ENCODE peak calls at places on chromosome 18, in seven cellular contexts. A, Z, J, I, G, Y and R are unnamed samples.
A peak's percentile ranks its signal among the peaks of the same experiment; 100 is the strongest.

GRCh38 chr18:53797998-53798397 is 426.5 kb downstream of the MBD2 start:
- DNase-seq in J (no peak), A (no peak), Z (no peak), I (no peak), G (peak; percentile 43), Y (no peak), R (no peak)

GRCh38 chr18:49431563-49431962 is 28.9 kb downstream of the DYM start:
- DNase-seq in G (no peak), A (no peak), I (no peak), J (peak; percentile 40), Z (no peak), Y (no peak), R (no peak)

GRCh38 chr18:56869189-56869777 is 218.1 kb downstream of the WDR7 start:
- DNase-seq in I (peak; percentile 18), Y (no peak), G (no peak), J (peak; percentile 73), A (no peak), Z (peak; percentile 66), R (no peak)

GRCh38 chr18:60755134-60755533 is 382.6 kb upstream of the MC4R start:
- DNase-seq in Z (no peak), Y (no peak), A (no peak), I (no peak), G (no peak), J (no peak), R (no peak)

GRCh38 chr18:28158083-28158581 is 18.8 kb downstream of the CDH2 start:
- DNase-seq in Y (peak; percentile 35), Z (no peak), A (no peak), I (no peak), G (no peak), J (peak; percentile 30), R (no peak)

GRCh38 chr18:62131305-62131909 is 55.4 kb downstream of the PIGN start:
- DNase-seq in I (peak; percentile 57), Y (peak; percentile 48), G (peak; percentile 52), J (peak; percentile 76), A (peak; percentile 46), Z (peak; percentile 50), R (no peak)

GRCh38 chr18:25352629-25353005 is 651 bp upstream of the ZNF521 start:
- DNase-seq in A (no peak), I (no peak), J (no peak), G (no peak), Z (no peak), Y (no peak), R (no peak)

GRCh38 chr18:75551071-75551470 is 123.6 kb upstream of the SMIM21 start:
- DNase-seq in J (no peak), I (peak; percentile 13), Z (no peak), Y (no peak), G (no peak), A (no peak), R (no peak)

GRCh38 chr18:76378526-76379215 is 116.4 kb downstream of the ZNF516 start:
- DNase-seq in G (no peak), Z (no peak), J (no peak), I (no peak), Y (no peak), A (no peak), R (no peak)

GRCh38 chr18:67618061-67618460 is 101.5 kb upstream of the DSEL start:
- DNase-seq in Y (no peak), G (no peak), J (no peak), A (no peak), Z (no peak), I (no peak), R (no peak)

GRCh38 chr18:39380186-39380714 is 1814.7 kb upstream of the CELF4 start:
- DNase-seq in G (no peak), J (no peak), A (no peak), I (no peak), Y (no peak), Z (no peak), R (no peak)

GRCh38 chr18:37778417-37779165 is 213.0 kb upstream of the CELF4 start:
- DNase-seq in Z (peak; percentile 44), Y (peak; percentile 64), I (peak; percentile 73), A (peak; percentile 16), G (peak; percentile 43), J (no peak), R (peak; percentile 61)

GRCh38 chr18:34754300-34754699 is 44.2 kb downstream of the DTNA start:
- DNase-seq in J (no peak), I (no peak), A (no peak), Z (no peak), Y (no peak), G (no peak), R (no peak)

GRCh38 chr18:7164610-7165009 is 47.0 kb upstream of the LAMA1 start:
- DNase-seq in A (no peak), J (peak; percentile 15), G (no peak), I (no peak), Z (peak; percentile 26), Y (peak; percentile 29), R (no peak)

GRCh38 chr18:67669993-67670671 is 153.6 kb upstream of the DSEL start:
- DNase-seq in Y (no peak), Z (no peak), A (no peak), G (no peak), I (no peak), J (peak; percentile 98), R (no peak)

GRCh38 chr18:76573325-76574025 is 78.4 kb upstream of the ZNF516 start:
- DNase-seq in G (no peak), Z (peak; percentile 15), A (peak; percentile 40), J (peak; percentile 80), Y (no peak), I (no peak), R (no peak)

GRCh38 chr18:43744960-43745740 is 467.9 kb upstream of the SYT4 start:
- DNase-seq in G (no peak), Y (no peak), A (no peak), Z (no peak), I (no peak), J (no peak), R (no peak)

GRCh38 chr18:57434536-57435494 is at the start of gene ONECUT2:
- DNase-seq in Y (peak; percentile 94), I (peak; percentile 98), A (peak; percentile 62), J (peak; percentile 85), Z (peak; percentile 89), G (peak; percentile 93), R (peak; percentile 90)

GRCh38 chr18:5895886-5896740 is 791 bp upstream of the TMEM200C start:
- DNase-seq in Y (peak; percentile 80), G (no peak), J (peak; percentile 74), I (peak; percentile 27), A (no peak), Z (no peak), R (peak; percentile 69)

DNA sequence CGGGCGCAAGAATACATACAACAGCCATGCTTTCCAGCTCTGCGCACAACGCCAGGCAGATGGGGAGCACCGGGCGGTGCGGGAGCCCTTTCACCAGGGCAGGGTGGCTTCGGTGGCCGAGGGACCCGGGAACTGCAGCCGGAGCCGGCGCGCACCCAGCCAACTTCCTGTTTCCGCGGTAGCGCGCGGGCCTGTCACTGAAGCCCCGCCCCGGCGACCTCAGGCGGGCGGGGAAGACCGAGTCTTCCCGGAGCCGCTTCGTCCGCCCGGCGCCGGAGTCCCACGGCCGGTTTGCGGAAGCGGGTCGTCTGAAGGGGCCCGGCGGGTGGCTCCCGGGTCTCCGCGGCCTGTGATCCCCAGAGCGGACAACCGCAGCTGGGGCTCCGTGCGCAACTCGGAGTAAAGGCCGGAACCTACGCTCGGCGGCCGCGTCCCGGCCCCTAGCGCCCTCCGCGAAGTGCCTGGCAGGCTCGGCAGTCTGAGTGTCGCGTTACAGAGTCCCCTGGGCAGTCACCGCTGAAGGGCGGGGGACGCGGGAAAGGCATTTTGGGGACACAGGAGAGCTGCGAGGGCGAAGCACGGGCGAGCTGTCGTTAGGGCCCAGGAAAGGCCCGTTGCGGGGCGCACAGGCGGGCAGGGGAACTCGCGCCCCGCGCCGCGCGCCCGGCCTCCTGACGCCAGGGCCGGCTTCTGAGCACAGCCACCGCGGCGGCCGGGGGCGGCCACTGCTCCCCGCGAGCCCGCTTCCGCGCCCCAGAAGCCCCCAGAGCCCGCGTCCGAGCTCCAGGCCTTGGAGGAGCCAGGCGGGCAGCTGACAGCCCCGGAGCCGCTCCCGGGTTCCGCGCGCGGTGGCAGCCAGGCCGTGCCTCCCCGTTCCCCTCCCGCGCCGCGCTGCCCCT is at the start of gene MPPE1:
- DNase-seq in A (peak; percentile 78), J (peak; percentile 83), I (peak; percentile 93), Y (peak; percentile 90), G (peak; percentile 93), Z (peak; percentile 83), R (peak; percentile 92)
- TF ChIP-seq POLR2A in A (peak; percentile 72), J (peak; percentile 86), I (peak; percentile 97), Y (no peak), G (peak; percentile 98), Z (peak; percentile 62), R (peak; percentile 53)

GRCh38 chr18:59139615-59140286 is at the start of gene SEC11C:
- DNase-seq in Y (peak; percentile 98), I (peak; percentile 99), Z (peak; percentile 94), G (peak; percentile 97), A (peak; percentile 94), J (peak; percentile 94), R (peak; percentile 97)
- TF ChIP-seq POLR2A in Y (no peak), I (peak; percentile 68), Z (peak; percentile 36), G (peak; percentile 47), A (no peak), J (no peak), R (no peak)

GRCh38 chr18:79452190-79452990 is 56.7 kb downstream of the NFATC1 start:
- DNase-seq in Z (no peak), I (no peak), J (no peak), A (no peak), Y (no peak), G (no peak), R (no peak)
- TF ChIP-seq POLR2A in Z (no peak), I (no peak), J (no peak), A (no peak), Y (no peak), G (no peak), R (no peak)

GRCh38 chr18:10099539-10100140 is 185.8 kb downstream of the VAPA start:
- DNase-seq in Z (no peak), Y (no peak), G (no peak), J (peak; percentile 27), I (no peak), A (no peak), R (no peak)
- TF ChIP-seq POLR2A in Z (no peak), Y (no peak), G (no peak), J (no peak), I (no peak), A (no peak), R (no peak)